ENCODE peak calls at places on chromosome 15, in eight cellular contexts. I is putamen; R is activated effector memory CD4-positive, alpha-beta T cell treated with Interleukin-2 at 50 U/mL for 16 hours; B is globus pallidus; J is CD8-positive, alpha-beta T cell; O is activated T-cell treated with anti-CD3 and anti-CD28 coated beads for 1 hour; M is AG04450; C is activated CD4-positive, alpha-beta T cell treated with anti-CD3 and anti-CD28 coated beads, Interleukin-2, amount 10 ng/mL, durations not matched to agents 7 days and 5 days. T is an unnamed sample.

GRCh38 chr15:42921049-42921731 is 612 bp upstream of the TTBK2 start:
- DNase-seq in I (peak; percentile 49), J (peak; percentile 48), O (peak; percentile 29), B (peak; percentile 61), R (peak; percentile 36), C (peak; percentile 65), M (no peak), T (peak; percentile 42)

GRCh38 chr15:64105113-64105704 is 9.4 kb downstream of the SNX1 start:
- DNase-seq in B (no peak), C (no peak), R (no peak), J (no peak), O (no peak), M (no peak), I (no peak), T (no peak)

GRCh38 chr15:98888839-98889479 is 118.6 kb downstream of the PGPEP1L start:
- DNase-seq in M (no peak), O (no peak), J (no peak), C (no peak), R (no peak), B (no peak), I (no peak), T (no peak)

GRCh38 chr15:52709172-52709979 is 30.2 kb upstream of the ATOSA start:
- DNase-seq in J (no peak), O (no peak), C (no peak), I (no peak), R (no peak), M (no peak), B (no peak), T (no peak)

GRCh38 chr15:59371458-59372351 is 966 bp downstream of the MYO1E start:
- DNase-seq in I (peak; percentile 42), C (no peak), R (no peak), O (no peak), B (peak; percentile 69), J (no peak), M (no peak), T (no peak)

GRCh38 chr15:93033434-93034045 is 55.5 kb downstream of the RGMA start:
- DNase-seq in M (no peak), B (no peak), O (no peak), R (no peak), C (no peak), I (no peak), J (no peak), T (no peak)

GRCh38 chr15:65519781-65520299 is 2.4 kb upstream of the DPP8 start:
- DNase-seq in I (no peak), C (no peak), J (no peak), M (no peak), B (no peak), O (no peak), R (no peak), T (no peak)

GRCh38 chr15:28885630-28886430 is at the start of gene APBA2:
- DNase-seq in C (peak; percentile 42), B (no peak), I (peak; percentile 42), M (no peak), R (peak; percentile 40), O (peak; percentile 39), J (peak; percentile 60), T (peak; percentile 16)

GRCh38 chr15:76176487-76177085 is 116.8 kb downstream of the TMEM266 start:
- DNase-seq in B (no peak), J (no peak), O (no peak), M (no peak), R (no peak), I (no peak), C (no peak), T (no peak)

GRCh38 chr15:31326729-31327673 is at the start of gene KLF13:
- DNase-seq in O (peak; percentile 67), B (peak; percentile 84), R (peak; percentile 73), C (peak; percentile 72), M (no peak), J (peak; percentile 84), I (peak; percentile 88), T (no peak)

GRCh38 chr15:80188293-80188692 is 35.5 kb downstream of the FAH start:
- DNase-seq in C (no peak), M (no peak), B (no peak), I (peak; percentile 4), J (no peak), O (no peak), R (no peak), T (no peak)

GRCh38 chr15:63599401-63600000 is 2.3 kb downstream of the FBXL22 start:
- DNase-seq in R (no peak), O (no peak), J (peak; percentile 53), B (peak; percentile 78), C (peak; percentile 37), M (no peak), I (peak; percentile 75), T (no peak)

GRCh38 chr15:49235446-49236207 is 65.6 kb downstream of the GALK2 start:
- DNase-seq in R (no peak), M (peak; percentile 77), O (peak; percentile 10), C (peak; percentile 67), B (peak; percentile 92), J (peak; percentile 24), I (peak; percentile 83), T (peak; percentile 42)

GRCh38 chr15:40936709-40937666 is 7.8 kb downstream of the DLL4 start:
- DNase-seq in M (no peak), J (no peak), B (no peak), O (no peak), R (no peak), C (no peak), I (no peak), T (no peak)

GRCh38 chr15:66165856-66166255 is 87.7 kb downstream of the MEGF11 start:
- DNase-seq in J (no peak), C (no peak), I (no peak), R (no peak), M (no peak), O (no peak), B (no peak), T (no peak)

GRCh38 chr15:31157644-31158069 is 56.1 kb upstream of the TRPM1 start:
- DNase-seq in M (no peak), O (no peak), B (no peak), J (no peak), C (no peak), I (peak; percentile 2), R (no peak), T (no peak)

GRCh38 chr15:64634576-64635485 is 140.6 kb downstream of the RBPMS2 start:
- DNase-seq in C (peak; percentile 50), I (no peak), B (no peak), J (peak; percentile 30), M (no peak), O (no peak), R (no peak), T (peak; percentile 23)

GRCh38 chr15:101318810-101319200 is 23.8 kb upstream of the SNRPA1 start:
- DNase-seq in J (no peak), O (no peak), I (no peak), B (no peak), M (no peak), R (no peak), C (no peak), T (no peak)

GRCh38 chr15:85125056-85125661 is 143.5 kb downstream of the PDE8A start:
- DNase-seq in J (no peak), O (no peak), I (no peak), M (no peak), R (no peak), C (no peak), B (no peak), T (no peak)

GRCh38 chr15:57218826-57219576 is 157.3 kb upstream of the CGNL1 start:
- DNase-seq in M (peak; percentile 92), I (peak; percentile 42), C (no peak), O (no peak), R (no peak), J (no peak), B (peak; percentile 70), T (no peak)

GRCh38 chr15:80482686-80483085 is 78.5 kb downstream of the ARNT2 start:
- DNase-seq in O (no peak), I (no peak), C (no peak), J (no peak), R (no peak), M (no peak), B (no peak), T (no peak)

GRCh38 chr15:62594017-62594416 is 428.9 kb upstream of the C2CD4B start:
- DNase-seq in C (no peak), R (no peak), O (no peak), I (no peak), M (no peak), J (no peak), B (no peak), T (no peak)

GRCh38 chr15:73962409-73962808 is 29.7 kb downstream of the STOML1 start:
- DNase-seq in R (no peak), B (no peak), J (no peak), O (no peak), M (no peak), C (no peak), I (no peak), T (no peak)

GRCh38 chr15:36161108-36161507 is 418.3 kb upstream of the CDIN1 start:
- DNase-seq in C (no peak), M (no peak), O (no peak), R (no peak), I (no peak), J (no peak), B (no peak), T (no peak)